ENCODE peak calls at places on chromosomes 13 and 19, in six cellular contexts. J is fibroblast of mammary gland, L is psoas muscle, F is body of pancreas, G is left ventricle myocardium inferior, H is lower leg skin. W is an unnamed sample.

GRCh38 chr13:75079226-75079625 is 402.7 kb downstream of the TBC1D4 start:
- DNase-seq in J (peak; percentile 39), L (no peak), F (no peak), G (no peak), H (no peak), W (no peak)

GRCh38 chr19:43395561-43395960 is 19.1 kb upstream of the TEX101 start:
- DNase-seq in J (no peak), L (no peak), F (no peak), G (no peak), H (peak; percentile 54), W (no peak)

GRCh38 chr13:100128373-100128772 is 39.5 kb downstream of the PCCA start:
- DNase-seq in J (peak; percentile 71), L (no peak), F (no peak), G (no peak), H (no peak), W (no peak)

GRCh38 chr13:110236431-110236830 is 70.5 kb downstream of the COL4A1 start:
- DNase-seq in J (no peak), L (peak; percentile 20), F (no peak), G (no peak), H (no peak), W (no peak)

GRCh38 chr13:49421391-49421790 is 22.5 kb downstream of the CAB39L start:
- DNase-seq in J (peak; percentile 27), L (no peak), F (peak; percentile 19), G (no peak), H (no peak), W (peak; percentile 13)

GRCh38 chr19:2503521-2504109 is 27.7 kb downstream of the GADD45B start:
- DNase-seq in J (peak; percentile 85), L (no peak), F (no peak), G (no peak), H (no peak), W (no peak)

GRCh38 chr13:98687319-98687718 is 65.2 kb downstream of the SLC15A1 start:
- DNase-seq in J (no peak), L (no peak), F (no peak), G (no peak), H (no peak), W (no peak)

GRCh38 chr13:45257638-45258338 is 56.9 kb upstream of the KCTD4 start:
- DNase-seq in J (peak; percentile 42), L (no peak), F (no peak), G (no peak), H (no peak), W (no peak)

GRCh38 chr19:31975461-31975860 is 369.9 kb upstream of the ZNF507 start:
- DNase-seq in J (no peak), L (no peak), F (no peak), G (no peak), H (peak; percentile 10), W (peak; percentile 95)

GRCh38 chr19:50333737-50334617 is 4.8 kb upstream of the KCNC3 start:
- DNase-seq in J (no peak), L (peak; percentile 90), F (peak; percentile 86), G (peak; percentile 77), H (peak; percentile 92), W (peak; percentile 86)

GRCh38 chr13:75763511-75763910 is 127.4 kb downstream of the LMO7 start:
- DNase-seq in J (no peak), L (no peak), F (no peak), G (no peak), H (no peak), W (no peak)

GRCh38 chr13:49828452-49828851 is 36.0 kb upstream of the KPNA3 start:
- DNase-seq in J (no peak), L (no peak), F (no peak), G (no peak), H (no peak), W (no peak)

GRCh38 chr19:18876865-18877264 is 19.1 kb downstream of the CERS1 start:
- DNase-seq in J (no peak), L (no peak), F (no peak), G (no peak), H (no peak), W (no peak)

GRCh38 chr19:12668937-12669271 is 2.3 kb downstream of the WDR83 start:
- DNase-seq in J (peak; percentile 60), L (peak; percentile 80), F (peak; percentile 50), G (peak; percentile 49), H (peak; percentile 93), W (peak; percentile 68)

GRCh38 chr13:49635599-49636433 is 7.5 kb downstream of the ARL11 start:
- DNase-seq in J (peak; percentile 72), L (no peak), F (no peak), G (no peak), H (no peak), W (no peak)

GRCh38 chr19:18478545-18479311 is 40.8 kb upstream of the ISYNA1 start:
- DNase-seq in J (peak; percentile 87), L (peak; percentile 89), F (peak; percentile 45), G (peak; percentile 82), H (peak; percentile 98), W (peak; percentile 50)

GRCh38 chr13:108508263-108508662 is 121.1 kb upstream of the MYO16 start:
- DNase-seq in J (peak; percentile 30), L (no peak), F (no peak), G (no peak), H (no peak), W (no peak)

GRCh38 chr13:111046590-111047141 is 68.4 kb upstream of the ARHGEF7 start:
- DNase-seq in J (peak; percentile 60), L (peak; percentile 73), F (no peak), G (no peak), H (peak; percentile 85), W (no peak)

GRCh38 chr19:38019427-38019724 is 112.4 kb downstream of the SIPA1L3 start:
- DNase-seq in J (no peak), L (no peak), F (no peak), G (no peak), H (no peak), W (no peak)

GRCh38 chr13:35646061-35646774 is 169.7 kb upstream of the MAB21L1 start:
- DNase-seq in J (no peak), L (no peak), F (no peak), G (no peak), H (no peak), W (no peak)
- TF ChIP-seq CTCF in J (no peak), L (no peak), F (no peak), G (no peak), H (no peak), W (no peak)

GRCh38 chr13:41017153-41017552 is 2.0 kb downstream of the ELF1 start:
- DNase-seq in J (no peak), L (no peak), F (no peak), G (no peak), H (no peak), W (peak; percentile 42)
- H3K4me3 ChIP-seq in J (no peak overlapping the region), L (no peak overlapping the region), F (no peak overlapping the region), G (peak overlapping the region; percentile 39), H (no peak overlapping the region), W (no peak overlapping the region)

DNA sequence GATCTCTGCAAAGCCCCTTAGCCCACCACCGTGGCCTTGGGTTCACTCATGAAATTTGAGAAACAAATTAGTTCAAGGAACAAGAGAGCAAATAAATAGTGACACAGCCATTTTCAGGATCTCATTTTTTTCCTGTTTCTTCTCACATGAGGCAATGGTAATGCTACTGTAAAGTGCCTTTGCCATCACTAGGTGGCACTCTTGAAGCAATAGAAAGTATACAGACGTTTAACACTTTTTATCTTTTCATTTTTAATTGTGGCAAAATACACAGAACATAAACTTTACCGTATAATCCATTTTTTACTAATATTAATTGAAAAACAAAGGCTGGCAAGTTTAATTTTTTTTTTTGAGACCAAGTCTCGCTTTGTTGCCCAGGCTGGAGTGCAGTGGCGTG is 76.9 kb upstream of the ZNF835 start:
- DNase-seq in J (peak; percentile 26), L (no peak), F (peak; percentile 18), G (no peak), H (no peak), W (peak; percentile 14)
- TF ChIP-seq CTCF in J (peak; percentile 45), L (peak; percentile 30), F (no peak), G (peak; percentile 69), H (no peak), W (peak; percentile 65)

DNA sequence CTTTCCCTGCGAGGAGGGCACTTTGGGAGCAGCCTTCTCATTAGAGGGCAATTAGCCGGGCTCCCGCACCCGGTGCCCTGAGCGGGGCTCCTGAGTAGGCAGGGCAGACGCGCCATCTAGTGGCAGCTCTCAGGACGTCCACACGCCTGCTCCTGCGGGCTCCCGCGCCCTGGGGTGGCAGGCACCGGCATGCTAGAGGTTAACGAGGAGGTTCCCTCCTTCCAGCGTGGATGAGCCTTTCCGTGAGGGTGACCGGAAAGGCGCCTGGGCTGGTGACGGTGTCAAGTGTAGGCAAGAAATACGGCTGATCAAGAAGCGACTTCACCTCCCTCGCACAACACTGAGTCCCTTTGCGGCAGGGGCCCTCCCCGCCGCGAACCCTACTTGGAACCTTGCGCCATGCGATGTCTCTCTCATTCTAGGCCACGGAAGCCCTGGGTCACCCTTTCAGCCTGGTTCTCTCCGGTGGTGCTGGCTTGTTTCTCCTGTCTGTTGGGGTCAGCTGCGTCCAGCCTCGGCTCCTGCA is 67.7 kb downstream of the ALOX5AP start:
- DNase-seq in J (peak; percentile 79), L (peak; percentile 95), F (peak; percentile 82), G (peak; percentile 86), H (peak; percentile 97), W (peak; percentile 85)
- H3K4me3 ChIP-seq in J (peak overlapping the region; percentile 33), L (peak overlapping the region; percentile 58), F (no peak overlapping the region), G (peak overlapping the region; percentile 55), H (no peak overlapping the region), W (peak overlapping the region; percentile 16)

DNA sequence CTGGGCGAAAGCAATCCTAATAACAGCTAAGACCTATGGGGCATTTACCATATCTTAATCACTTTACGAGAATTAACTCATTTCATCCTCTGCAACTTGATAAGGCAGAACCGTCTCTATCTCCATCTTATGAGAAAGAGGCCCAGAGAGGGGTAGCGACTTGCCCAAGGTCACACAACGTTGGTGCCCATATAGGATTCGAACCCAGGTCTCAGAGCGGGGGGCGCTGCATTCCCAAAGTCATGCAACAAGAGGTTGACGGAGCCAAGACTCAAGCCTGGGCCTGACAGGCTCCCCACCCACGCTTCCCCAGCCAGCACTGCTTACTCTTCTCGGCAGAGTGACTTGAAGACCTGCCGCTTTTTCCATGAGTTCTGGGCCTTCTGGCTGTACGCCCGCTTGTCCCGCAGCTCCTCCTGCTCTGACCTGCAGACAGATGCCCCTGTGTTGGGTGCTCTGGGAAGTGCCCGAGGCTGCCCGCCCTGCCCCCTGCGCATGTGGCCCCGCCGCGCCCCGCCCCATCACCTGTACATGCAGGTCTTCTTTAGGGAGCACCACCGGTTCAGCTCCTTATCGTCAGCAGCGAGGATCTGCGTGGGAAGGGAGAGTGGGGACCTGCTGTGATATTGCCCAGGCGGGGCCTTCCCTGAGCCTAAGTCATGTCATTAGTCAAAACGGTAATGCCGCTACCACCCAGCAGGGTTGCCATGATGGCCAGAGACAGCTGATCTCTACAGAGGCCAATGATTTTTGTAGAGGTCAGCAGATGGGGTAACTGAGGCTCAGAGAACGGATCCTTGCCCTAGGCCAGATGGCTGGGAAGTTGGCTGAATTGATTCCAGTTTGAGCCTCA is 10.8 kb downstream of the KRI1 start:
- DNase-seq in J (no peak), L (peak; percentile 46), F (no peak), G (no peak), H (no peak), W (no peak)
- TF ChIP-seq CTCF in J (no peak), L (no peak), F (no peak), G (no peak), H (no peak), W (no peak)